ENCODE peak calls at places on chromosome 12, in four cellular contexts. One of them, this sample, is unnamed.

GRCh38 chr12:64618953-64619590 is 8.8 kb downstream of the RASSF3 start:
- DNase-seq in GM12878: peak
- DNase-seq in SK-N-SH: no peak
- DNase-seq in K562: peak
- DNase-seq in this sample: no peak

GRCh38 chr12:87025976-87026375 is 769.8 kb upstream of the MGAT4C start:
- DNase-seq in GM12878: no peak
- DNase-seq in SK-N-SH: no peak
- DNase-seq in K562: no peak
- DNase-seq in this sample: no peak

GRCh38 chr12:11976005-11976404 is 94.7 kb upstream of the BCL2L14 start:
- DNase-seq in GM12878: no peak
- DNase-seq in SK-N-SH: no peak
- DNase-seq in K562: no peak
- DNase-seq in this sample: no peak

GRCh38 chr12:70002097-70002911 is 177.3 kb downstream of the MYRFL start:
- DNase-seq in GM12878: no peak
- DNase-seq in SK-N-SH: no peak
- DNase-seq in K562: no peak
- DNase-seq in this sample: no peak

GRCh38 chr12:69274861-69275260 is 35.5 kb downstream of the CPSF6 start:
- DNase-seq in GM12878: no peak
- DNase-seq in SK-N-SH: no peak
- DNase-seq in K562: no peak
- DNase-seq in this sample: no peak

GRCh38 chr12:97109441-97109840 is 202.4 kb downstream of the NEDD1 start:
- DNase-seq in GM12878: no peak
- DNase-seq in SK-N-SH: no peak
- DNase-seq in K562: no peak
- DNase-seq in this sample: no peak

GRCh38 chr12:20415013-20415412 is 46.7 kb downstream of the PDE3A start:
- DNase-seq in GM12878: no peak
- DNase-seq in SK-N-SH: no peak
- DNase-seq in K562: no peak
- DNase-seq in this sample: no peak

GRCh38 chr12:74539261-74539660 is 1.6 kb downstream of the ATXN7L3B start:
- DNase-seq in GM12878: no peak
- DNase-seq in SK-N-SH: peak
- DNase-seq in K562: peak
- DNase-seq in this sample: no peak

GRCh38 chr12:19058235-19059021 is 71.1 kb upstream of the PLEKHA5 start:
- DNase-seq in GM12878: no peak
- DNase-seq in SK-N-SH: peak
- DNase-seq in K562: no peak
- DNase-seq in this sample: peak

GRCh38 chr12:230925-231671 is 17.1 kb upstream of the SLC6A12 start:
- DNase-seq in GM12878: no peak
- DNase-seq in SK-N-SH: no peak
- DNase-seq in K562: no peak
- DNase-seq in this sample: no peak

GRCh38 chr12:124286946-124287345 is 7.9 kb upstream of the RFLNA start:
- DNase-seq in GM12878: no peak
- DNase-seq in SK-N-SH: no peak
- DNase-seq in K562: no peak
- DNase-seq in this sample: no peak

GRCh38 chr12:40225984-40226602 is 1.3 kb downstream of the LRRK2 start:
- DNase-seq in GM12878: peak
- DNase-seq in SK-N-SH: no peak
- DNase-seq in K562: no peak
- DNase-seq in this sample: no peak

GRCh38 chr12:95836630-95837239 is 22.0 kb upstream of the SNRPF start:
- DNase-seq in GM12878: no peak
- DNase-seq in SK-N-SH: no peak
- DNase-seq in K562: no peak
- DNase-seq in this sample: no peak

GRCh38 chr12:2751686-2752085 is 43.1 kb upstream of the FKBP4 start:
- DNase-seq in GM12878: no peak
- DNase-seq in SK-N-SH: peak
- DNase-seq in K562: no peak
- DNase-seq in this sample: no peak

GRCh38 chr12:62732861-62733427 is 202.0 kb downstream of the PPM1H start:
- DNase-seq in GM12878: no peak
- DNase-seq in SK-N-SH: no peak
- DNase-seq in K562: no peak
- DNase-seq in this sample: no peak

GRCh38 chr12:106386836-106387555 is 29.4 kb downstream of the POLR3B start:
- DNase-seq in GM12878: no peak
- DNase-seq in SK-N-SH: no peak
- DNase-seq in K562: no peak
- DNase-seq in this sample: no peak

GRCh38 chr12:92735131-92735721 is 32.4 kb downstream of the PLEKHG7 start:
- DNase-seq in GM12878: no peak
- DNase-seq in SK-N-SH: no peak
- DNase-seq in K562: no peak
- DNase-seq in this sample: no peak

GRCh38 chr12:132986885-132987225 is 688 bp downstream of the ZNF26 start:
- DNase-seq in GM12878: no peak
- DNase-seq in SK-N-SH: no peak
- DNase-seq in K562: no peak
- DNase-seq in this sample: no peak

GRCh38 chr12:65156366-65156831 is 13.0 kb upstream of the LEMD3 start:
- DNase-seq in GM12878: peak
- DNase-seq in SK-N-SH: no peak
- DNase-seq in K562: peak
- DNase-seq in this sample: no peak

GRCh38 chr12:96766232-96766631 is 140.8 kb upstream of the NEDD1 start:
- DNase-seq in GM12878: no peak
- DNase-seq in SK-N-SH: no peak
- DNase-seq in K562: no peak
- DNase-seq in this sample: peak

GRCh38 chr12:111443086-111443485 is 37.4 kb downstream of the SH2B3 start:
- DNase-seq in GM12878: no peak
- DNase-seq in SK-N-SH: no peak
- DNase-seq in K562: no peak
- DNase-seq in this sample: no peak

GRCh38 chr12:17763365-17763764 is 326.6 kb downstream of the RERGL start:
- DNase-seq in GM12878: no peak
- DNase-seq in SK-N-SH: no peak
- DNase-seq in K562: no peak
- DNase-seq in this sample: no peak

GRCh38 chr12:128973883-128974681 is 120.8 kb downstream of the GLT1D1 start:
- DNase-seq in GM12878: no peak
- DNase-seq in SK-N-SH: no peak
- DNase-seq in K562: no peak
- DNase-seq in this sample: no peak

GRCh38 chr12:93348568-93349435 is 28.9 kb upstream of the NUDT4 start:
- DNase-seq in GM12878: no peak
- DNase-seq in SK-N-SH: no peak
- DNase-seq in K562: no peak
- DNase-seq in this sample: no peak

GRCh38 chr12:53504004-53504920 is 3.0 kb downstream of the NPFF start:
- DNase-seq in GM12878: no peak
- DNase-seq in SK-N-SH: no peak
- DNase-seq in K562: no peak
- DNase-seq in this sample: no peak

GRCh38 chr12:87815738-87816137 is 213.5 kb downstream of the C12orf50 start:
- DNase-seq in GM12878: no peak
- DNase-seq in SK-N-SH: no peak
- DNase-seq in K562: no peak
- DNase-seq in this sample: no peak

GRCh38 chr12:88408828-88409227 is 171.4 kb downstream of the KITLG start:
- DNase-seq in GM12878: no peak
- DNase-seq in SK-N-SH: no peak
- DNase-seq in K562: no peak
- DNase-seq in this sample: no peak

GRCh38 chr12:18345021-18345735 is 83.9 kb downstream of the PIK3C2G start:
- DNase-seq in GM12878: no peak
- DNase-seq in SK-N-SH: no peak
- DNase-seq in K562: no peak
- DNase-seq in this sample: no peak

GRCh38 chr12:87866602-87867292 is 162.5 kb downstream of the C12orf50 start:
- DNase-seq in GM12878: no peak
- DNase-seq in SK-N-SH: peak
- DNase-seq in K562: no peak
- DNase-seq in this sample: no peak

GRCh38 chr12:26878661-26879119 is 45.7 kb upstream of the ITPR2 start:
- DNase-seq in GM12878: no peak
- DNase-seq in SK-N-SH: peak
- DNase-seq in K562: no peak
- DNase-seq in this sample: no peak

GRCh38 chr12:75585309-75585708 is 73.9 kb upstream of the KRR1 start:
- DNase-seq in GM12878: no peak
- DNase-seq in SK-N-SH: no peak
- DNase-seq in K562: no peak
- DNase-seq in this sample: no peak

GRCh38 chr12:26680724-26681455 is 152.1 kb downstream of the ITPR2 start:
- DNase-seq in GM12878: no peak
- DNase-seq in SK-N-SH: no peak
- DNase-seq in K562: no peak
- DNase-seq in this sample: no peak

GRCh38 chr12:27024291-27024690 is 1.9 kb downstream of the MED21 start:
- DNase-seq in GM12878: no peak
- DNase-seq in SK-N-SH: no peak
- DNase-seq in K562: no peak
- DNase-seq in this sample: no peak

GRCh38 chr12:108302471-108303311 is 36.4 kb downstream of the CMKLR1 start:
- DNase-seq in GM12878: no peak
- DNase-seq in SK-N-SH: peak
- DNase-seq in K562: no peak
- DNase-seq in this sample: peak

GRCh38 chr12:66127695-66128094 is 2.9 kb downstream of the LLPH start:
- DNase-seq in GM12878: no peak
- DNase-seq in SK-N-SH: no peak
- DNase-seq in K562: no peak
- DNase-seq in this sample: no peak

GRCh38 chr12:1171657-1172056 is 180.6 kb downstream of the ERC1 start:
- DNase-seq in GM12878: no peak
- DNase-seq in SK-N-SH: no peak
- DNase-seq in K562: no peak
- DNase-seq in this sample: no peak

GRCh38 chr12:124917841-124918621 is 3.6 kb upstream of the UBC start:
- DNase-seq in GM12878: no peak
- DNase-seq in SK-N-SH: no peak
- DNase-seq in K562: no peak
- DNase-seq in this sample: no peak

GRCh38 chr12:81176796-81177195 is 98.9 kb downstream of the ACSS3 start:
- DNase-seq in GM12878: no peak
- DNase-seq in SK-N-SH: no peak
- DNase-seq in K562: no peak
- DNase-seq in this sample: no peak

GRCh38 chr12:31562594-31563328 is 28.2 kb downstream of the DENND5B start:
- DNase-seq in GM12878: no peak
- DNase-seq in SK-N-SH: no peak
- DNase-seq in K562: no peak
- DNase-seq in this sample: no peak

GRCh38 chr12:85363382-85364190 is 83.6 kb downstream of the ALX1 start:
- DNase-seq in GM12878: no peak
- DNase-seq in SK-N-SH: no peak
- DNase-seq in K562: no peak
- DNase-seq in this sample: no peak
- TF ChIP-seq USF1 in GM12878: no peak
- TF ChIP-seq USF1 in SK-N-SH: no peak
- TF ChIP-seq USF1 in K562: no peak
- TF ChIP-seq USF1 in this sample: no peak

DNA sequence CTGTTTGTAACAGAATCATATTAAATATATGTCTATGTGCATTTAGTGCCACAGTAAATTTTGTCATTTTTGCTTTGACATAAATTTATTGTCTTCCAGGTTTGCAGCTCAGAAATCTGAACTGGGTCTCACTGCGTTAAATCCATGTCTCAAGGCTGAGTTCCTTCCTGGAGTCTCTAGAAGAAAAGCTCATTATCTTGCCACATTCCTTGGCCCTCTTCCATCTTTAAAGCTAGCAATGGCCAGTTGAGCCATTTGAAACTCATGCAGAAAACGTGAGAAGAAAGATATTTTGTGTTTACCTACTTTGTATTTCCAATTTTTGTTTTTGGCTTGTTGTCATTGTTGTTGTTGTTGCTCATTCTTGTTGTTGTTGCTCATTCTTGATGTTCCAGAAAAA is 10.7 kb downstream of the PRH1 start:
- DNase-seq in GM12878: no peak
- DNase-seq in SK-N-SH: no peak
- DNase-seq in K562: no peak
- DNase-seq in this sample: no peak
- TF ChIP-seq USF1 in GM12878: no peak
- TF ChIP-seq USF1 in SK-N-SH: no peak
- TF ChIP-seq USF1 in K562: no peak
- TF ChIP-seq USF1 in this sample: no peak

GRCh38 chr12:47816646-47817271 is 2.9 kb downstream of the HDAC7 start:
- DNase-seq in GM12878: no peak
- DNase-seq in SK-N-SH: peak
- DNase-seq in K562: no peak
- DNase-seq in this sample: no peak
- TF ChIP-seq USF1 in GM12878: no peak
- TF ChIP-seq USF1 in SK-N-SH: no peak
- TF ChIP-seq USF1 in K562: no peak
- TF ChIP-seq USF1 in this sample: no peak

GRCh38 chr12:37543131-37543965 is 773.2 kb upstream of the ALG10B start:
- DNase-seq in GM12878: no peak
- DNase-seq in SK-N-SH: peak
- DNase-seq in K562: no peak
- DNase-seq in this sample: no peak
- TF ChIP-seq USF1 in GM12878: no peak
- TF ChIP-seq USF1 in SK-N-SH: no peak
- TF ChIP-seq USF1 in K562: no peak
- TF ChIP-seq USF1 in this sample: no peak

DNA sequence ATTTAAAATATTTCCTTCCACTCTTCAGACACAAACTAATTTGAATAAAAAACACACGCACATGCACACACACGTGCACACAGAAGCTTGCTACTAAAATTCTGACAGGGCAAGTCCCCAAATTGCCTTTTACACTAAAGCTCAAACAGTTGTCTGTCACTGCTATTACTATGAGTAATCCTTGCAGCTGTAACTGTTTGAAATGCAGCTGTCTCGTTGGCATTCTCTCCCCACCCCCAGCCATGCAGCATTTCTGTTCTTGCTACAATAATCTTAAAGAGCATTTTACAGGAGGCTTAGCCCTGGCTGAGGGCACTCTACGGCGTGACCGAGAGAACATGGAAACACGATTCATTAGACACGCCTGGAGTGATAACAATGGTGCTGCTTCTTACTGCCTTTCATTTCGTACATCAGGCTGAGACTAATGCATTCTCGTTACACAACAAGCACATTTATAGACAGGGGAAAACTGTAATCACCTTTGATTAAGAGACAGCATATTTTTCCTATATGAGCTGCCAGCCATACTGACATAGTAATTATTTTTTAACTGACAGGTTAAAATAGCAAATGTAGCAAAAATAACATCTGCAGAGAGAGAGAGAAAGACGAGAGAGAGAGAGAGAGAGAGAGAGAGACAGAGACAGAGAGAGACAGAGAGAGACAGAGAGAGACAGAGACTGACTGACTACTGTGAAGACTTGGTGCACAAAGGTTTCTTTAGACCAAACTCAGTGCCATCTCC is 153.8 kb downstream of the MED13L start:
- DNase-seq in GM12878: no peak
- DNase-seq in SK-N-SH: peak
- DNase-seq in K562: peak
- DNase-seq in this sample: no peak
- TF ChIP-seq USF1 in GM12878: no peak
- TF ChIP-seq USF1 in SK-N-SH: no peak
- TF ChIP-seq USF1 in K562: no peak
- TF ChIP-seq USF1 in this sample: no peak

This sample was measured in WTC11.